ENCODE peak calls at places on chromosome 7, in seven cellular contexts. One of them, this sample, is unnamed.

GRCh38 chr7:115678049-115678982 is 352.2 kb downstream of the TFEC start:
- DNase-seq in stomach: peak; percentile 28
- DNase-seq in upper lobe of left lung: no peak
- DNase-seq in GM23338: no peak
- DNase-seq in SK-N-SH: no peak
- DNase-seq in Panc1: no peak
- DNase-seq in transverse colon: peak; percentile 44
- DNase-seq in this sample: no peak

GRCh38 chr7:76377186-76377918 is 18.6 kb upstream of the YWHAG start:
- DNase-seq in Panc1: no peak
- DNase-seq in transverse colon: no peak
- DNase-seq in upper lobe of left lung: no peak
- DNase-seq in SK-N-SH: no peak
- DNase-seq in stomach: no peak
- DNase-seq in GM23338: no peak
- DNase-seq in this sample: no peak

GRCh38 chr7:127585044-127585953 is at the start of gene GCC1:
- DNase-seq in transverse colon: peak; percentile 95
- DNase-seq in GM23338: peak; percentile 94
- DNase-seq in Panc1: peak; percentile 53
- DNase-seq in upper lobe of left lung: peak; percentile 99
- DNase-seq in SK-N-SH: peak; percentile 99
- DNase-seq in stomach: peak; percentile 95
- DNase-seq in this sample: peak; percentile 98

GRCh38 chr7:46386428-46387399 is 465.6 kb upstream of the IGFBP3 start:
- DNase-seq in stomach: no peak
- DNase-seq in upper lobe of left lung: no peak
- DNase-seq in transverse colon: no peak
- DNase-seq in Panc1: no peak
- DNase-seq in SK-N-SH: no peak
- DNase-seq in GM23338: no peak
- DNase-seq in this sample: no peak

GRCh38 chr7:137932881-137933269 is 69.0 kb downstream of the CREB3L2 start:
- DNase-seq in stomach: no peak
- DNase-seq in SK-N-SH: peak; percentile 32
- DNase-seq in upper lobe of left lung: no peak
- DNase-seq in Panc1: no peak
- DNase-seq in transverse colon: no peak
- DNase-seq in GM23338: no peak
- DNase-seq in this sample: no peak

GRCh38 chr7:132049462-132050304 is 493.3 kb upstream of the PODXL start:
- DNase-seq in Panc1: peak; percentile 46
- DNase-seq in upper lobe of left lung: no peak
- DNase-seq in stomach: peak; percentile 50
- DNase-seq in SK-N-SH: no peak
- DNase-seq in transverse colon: peak; percentile 58
- DNase-seq in GM23338: peak; percentile 78
- DNase-seq in this sample: no peak

GRCh38 chr7:124032369-124033092 is at the start of gene TMEM229A:
- DNase-seq in Panc1: no peak
- DNase-seq in stomach: peak; percentile 54
- DNase-seq in SK-N-SH: peak; percentile 88
- DNase-seq in transverse colon: peak; percentile 42
- DNase-seq in GM23338: peak; percentile 77
- DNase-seq in upper lobe of left lung: peak; percentile 88
- DNase-seq in this sample: peak; percentile 73

GRCh38 chr7:25775570-25775969 is 376.4 kb upstream of the NFE2L3 start:
- DNase-seq in SK-N-SH: no peak
- DNase-seq in upper lobe of left lung: no peak
- DNase-seq in transverse colon: no peak
- DNase-seq in stomach: no peak
- DNase-seq in GM23338: no peak
- DNase-seq in Panc1: no peak
- DNase-seq in this sample: no peak

GRCh38 chr7:158698657-158699195 is 5.9 kb downstream of the NCAPG2 start:
- DNase-seq in SK-N-SH: no peak
- DNase-seq in GM23338: no peak
- DNase-seq in transverse colon: no peak
- DNase-seq in Panc1: no peak
- DNase-seq in stomach: no peak
- DNase-seq in upper lobe of left lung: no peak
- DNase-seq in this sample: no peak

GRCh38 chr7:158695056-158695455 is 9.5 kb downstream of the NCAPG2 start:
- DNase-seq in stomach: no peak
- DNase-seq in transverse colon: no peak
- DNase-seq in GM23338: no peak
- DNase-seq in SK-N-SH: no peak
- DNase-seq in Panc1: no peak
- DNase-seq in upper lobe of left lung: no peak
- DNase-seq in this sample: no peak

GRCh38 chr7:158699341-158699740 is 5.3 kb downstream of the NCAPG2 start:
- DNase-seq in transverse colon: no peak
- DNase-seq in upper lobe of left lung: no peak
- DNase-seq in SK-N-SH: no peak
- DNase-seq in GM23338: no peak
- DNase-seq in Panc1: no peak
- DNase-seq in stomach: no peak
- DNase-seq in this sample: no peak

GRCh38 chr7:158694650-158695049 is 10.0 kb downstream of the NCAPG2 start:
- DNase-seq in SK-N-SH: no peak
- DNase-seq in GM23338: no peak
- DNase-seq in upper lobe of left lung: no peak
- DNase-seq in stomach: no peak
- DNase-seq in transverse colon: no peak
- DNase-seq in Panc1: no peak
- DNase-seq in this sample: no peak

GRCh38 chr7:158695726-158696452 is 8.7 kb downstream of the NCAPG2 start:
- DNase-seq in SK-N-SH: peak; percentile 62
- DNase-seq in Panc1: no peak
- DNase-seq in GM23338: peak; percentile 64
- DNase-seq in stomach: peak; percentile 49
- DNase-seq in transverse colon: peak; percentile 74
- DNase-seq in upper lobe of left lung: peak; percentile 26
- DNase-seq in this sample: peak; percentile 77
- TF ChIP-seq POLR2AphosphoS5 in SK-N-SH: no peak
- TF ChIP-seq POLR2AphosphoS5 in Panc1: no peak
- TF ChIP-seq POLR2AphosphoS5 in GM23338: no peak
- TF ChIP-seq POLR2AphosphoS5 in stomach: no peak
- TF ChIP-seq POLR2AphosphoS5 in transverse colon: peak; percentile 29
- TF ChIP-seq POLR2AphosphoS5 in upper lobe of left lung: peak; percentile 46
- TF ChIP-seq POLR2AphosphoS5 in this sample: no peak

GRCh38 chr7:130887182-130888016 is 153.4 kb upstream of the KLF14 start:
- DNase-seq in upper lobe of left lung: no peak
- DNase-seq in stomach: no peak
- DNase-seq in SK-N-SH: no peak
- DNase-seq in GM23338: no peak
- DNase-seq in Panc1: peak; percentile 96
- DNase-seq in transverse colon: no peak
- DNase-seq in this sample: no peak
- H3K36me3 ChIP-seq in upper lobe of left lung: peaks cover 28% of the 10 kb centered on the region
- H3K36me3 ChIP-seq in stomach: peaks cover 76% of the 10 kb centered on the region
- H3K36me3 ChIP-seq in SK-N-SH: peaks cover 47% of the 10 kb centered on the region
- H3K36me3 ChIP-seq in GM23338: no peaks in the 10 kb centered on the region
- H3K36me3 ChIP-seq in Panc1: peaks cover 15% of the 10 kb centered on the region
- H3K36me3 ChIP-seq in transverse colon: no peaks in the 10 kb centered on the region
- H3K36me3 ChIP-seq in this sample: peaks cover 41% of the 10 kb centered on the region

DNA sequence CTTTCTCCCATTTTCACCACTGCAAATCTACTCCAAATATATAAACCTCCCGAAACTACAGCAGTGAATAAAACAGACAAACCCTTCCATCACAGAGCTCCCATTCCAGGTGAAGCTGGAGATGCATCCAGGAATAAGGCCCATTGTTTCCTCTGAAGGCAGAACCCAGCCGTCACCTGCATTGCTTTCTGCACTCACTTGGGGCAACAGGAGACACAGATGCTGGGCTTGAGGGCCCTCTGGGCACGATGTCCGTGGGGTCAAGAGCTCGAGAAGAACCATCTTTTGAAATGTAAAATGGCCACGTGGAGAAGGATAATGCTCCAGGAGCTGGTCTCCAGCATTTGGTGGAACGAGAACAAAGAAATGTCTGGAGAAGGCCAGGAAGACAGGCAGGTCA is 555.9 kb downstream of the DNAJB6 start:
- DNase-seq in stomach: no peak
- DNase-seq in SK-N-SH: no peak
- DNase-seq in upper lobe of left lung: no peak
- DNase-seq in GM23338: no peak
- DNase-seq in Panc1: no peak
- DNase-seq in transverse colon: no peak
- DNase-seq in this sample: peak; percentile 24
- TF ChIP-seq POLR2AphosphoS5 in stomach: no peak
- TF ChIP-seq POLR2AphosphoS5 in SK-N-SH: no peak
- TF ChIP-seq POLR2AphosphoS5 in upper lobe of left lung: no peak
- TF ChIP-seq POLR2AphosphoS5 in GM23338: no peak
- TF ChIP-seq POLR2AphosphoS5 in Panc1: no peak
- TF ChIP-seq POLR2AphosphoS5 in transverse colon: no peak
- TF ChIP-seq POLR2AphosphoS5 in this sample: no peak

GRCh38 chr7:149005427-149006344 is 22.6 kb downstream of the PDIA4 start:
- DNase-seq in SK-N-SH: peak; percentile 91
- DNase-seq in GM23338: peak; percentile 95
- DNase-seq in upper lobe of left lung: no peak
- DNase-seq in transverse colon: peak; percentile 83
- DNase-seq in stomach: peak; percentile 88
- DNase-seq in Panc1: no peak
- DNase-seq in this sample: peak; percentile 95
- H3K36me3 ChIP-seq in SK-N-SH: peaks cover 76% of the 10 kb centered on the region
- H3K36me3 ChIP-seq in GM23338: peaks cover 54% of the 10 kb centered on the region
- H3K36me3 ChIP-seq in upper lobe of left lung: peaks cover 33% of the 10 kb centered on the region
- H3K36me3 ChIP-seq in transverse colon: no peaks in the 10 kb centered on the region
- H3K36me3 ChIP-seq in stomach: peaks cover 95% of the 10 kb centered on the region
- H3K36me3 ChIP-seq in Panc1: peaks cover 27% of the 10 kb centered on the region
- H3K36me3 ChIP-seq in this sample: peaks cover 77% of the 10 kb centered on the region

DNA sequence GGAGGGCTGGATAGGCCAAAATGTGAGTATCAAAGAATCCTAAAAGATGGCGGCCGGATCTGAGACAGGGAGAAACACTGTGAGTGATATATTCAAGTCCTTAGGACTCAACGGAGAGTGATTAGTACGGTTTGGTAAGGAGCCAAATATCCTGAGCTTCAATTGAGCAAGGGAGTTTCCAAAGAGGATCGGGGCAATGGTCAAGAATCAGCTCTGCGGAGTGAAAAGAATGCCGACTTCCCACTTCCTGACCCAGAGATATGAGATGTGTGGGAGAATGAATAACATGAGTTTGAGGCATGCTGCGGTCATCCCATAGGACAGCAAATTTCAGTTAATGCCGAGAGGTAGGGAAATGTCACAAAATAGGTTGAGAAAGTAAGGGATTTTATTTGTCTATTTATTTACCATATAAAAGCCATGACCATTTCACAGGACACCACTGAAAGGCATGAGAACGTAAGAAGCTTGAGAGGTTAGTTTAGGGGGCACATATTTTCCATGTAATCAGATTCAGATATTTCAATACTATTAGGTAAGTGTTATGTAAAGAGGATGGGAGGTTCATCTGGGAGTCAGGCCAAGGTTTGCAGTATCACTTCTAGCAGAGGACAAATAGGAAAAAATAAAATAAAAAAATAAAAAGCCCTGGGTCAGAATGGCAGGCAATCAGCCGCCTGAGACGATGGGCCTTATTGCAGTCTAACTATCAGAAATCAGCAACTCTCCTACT is 165.6 kb downstream of the HGF start:
- DNase-seq in SK-N-SH: no peak
- DNase-seq in stomach: no peak
- DNase-seq in upper lobe of left lung: no peak
- DNase-seq in GM23338: no peak
- DNase-seq in Panc1: no peak
- DNase-seq in transverse colon: no peak
- DNase-seq in this sample: no peak
- TF ChIP-seq POLR2AphosphoS5 in SK-N-SH: no peak
- TF ChIP-seq POLR2AphosphoS5 in stomach: no peak
- TF ChIP-seq POLR2AphosphoS5 in upper lobe of left lung: no peak
- TF ChIP-seq POLR2AphosphoS5 in GM23338: no peak
- TF ChIP-seq POLR2AphosphoS5 in Panc1: no peak
- TF ChIP-seq POLR2AphosphoS5 in transverse colon: no peak
- TF ChIP-seq POLR2AphosphoS5 in this sample: no peak

DNA sequence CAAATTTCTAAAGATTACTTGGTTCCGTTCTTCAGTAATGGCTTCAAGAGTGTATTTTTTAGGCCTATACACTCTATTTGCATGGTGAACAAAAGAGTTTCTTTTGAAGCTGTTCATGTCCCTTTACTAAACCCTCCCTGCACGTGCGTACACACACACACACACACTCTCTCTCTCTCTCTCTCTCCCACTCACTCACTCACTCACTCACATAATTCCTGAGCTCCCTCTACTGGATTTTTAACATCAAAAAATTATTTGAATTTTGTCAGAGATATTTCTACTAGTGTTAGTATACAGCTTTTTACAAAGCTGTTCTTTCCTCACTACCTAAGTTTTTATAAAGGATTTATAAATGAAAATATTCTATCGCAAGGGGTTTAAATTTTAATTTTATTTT is 85.9 kb downstream of the UBE3C start:
- DNase-seq in Panc1: no peak
- DNase-seq in SK-N-SH: peak; percentile 48
- DNase-seq in GM23338: no peak
- DNase-seq in transverse colon: no peak
- DNase-seq in upper lobe of left lung: no peak
- DNase-seq in stomach: no peak
- DNase-seq in this sample: no peak
- H3K36me3 ChIP-seq in Panc1: peaks cover 14% of the 10 kb centered on the region
- H3K36me3 ChIP-seq in SK-N-SH: peaks cover 44% of the 10 kb centered on the region
- H3K36me3 ChIP-seq in GM23338: peaks cover 29% of the 10 kb centered on the region
- H3K36me3 ChIP-seq in transverse colon: no peaks in the 10 kb centered on the region
- H3K36me3 ChIP-seq in upper lobe of left lung: peaks cover 28% of the 10 kb centered on the region
- H3K36me3 ChIP-seq in stomach: peaks cover 95% of the 10 kb centered on the region
- H3K36me3 ChIP-seq in this sample: peaks cover 79% of the 10 kb centered on the region

This sample was measured in spleen.